ENCODE peak calls at places on chromosomes 4 and X, in four cellular contexts. O is hypothalamus; S is ureter; M is stimulated activated CD8-positive, alpha-beta memory T cell treated with anti-CD3 and anti-CD28 coated beads, Interleukin-7, amount 100 ng/mL, for 4 hours. V is an unnamed sample.

GRCh38 chr4:54233697-54234496 is 4.8 kb downstream of the PDGFRA start:
- DNase-seq in S (peak), M (peak), O (peak), V (peak)

GRCh38 chr4:39441593-39441992 is 17.1 kb downstream of the RPL9 start:
- DNase-seq in O (no peak), M (no peak), S (no peak), V (no peak)

GRCh38 chr4:154958621-154959358 is 177.7 kb downstream of the RBM46 start:
- DNase-seq in S (peak), M (no peak), O (no peak), V (peak)

GRCh38 chrX:54358424-54359211 is 772 bp upstream of the WNK3 start:
- DNase-seq in O (peak), S (peak), M (no peak), V (no peak)

GRCh38 chr4:7350396-7350795 is 84.3 kb downstream of the PSAPL1 start:
- DNase-seq in M (no peak), O (no peak), S (no peak), V (no peak)

GRCh38 chr4:55742655-55743191 is 76.9 kb upstream of the EXOC1L start:
- DNase-seq in O (no peak), M (no peak), S (no peak), V (no peak)

GRCh38 chr4:54513231-54513630 is 144.5 kb upstream of the KIT start:
- DNase-seq in O (no peak), M (no peak), S (no peak), V (no peak)

GRCh38 chr4:6779667-6780565 is 2.6 kb upstream of the KIAA0232 start:
- DNase-seq in S (no peak), M (no peak), O (no peak), V (no peak)

GRCh38 chr4:26235500-26235899 is 85.3 kb upstream of the RBPJ start:
- DNase-seq in O (no peak), M (no peak), S (peak), V (peak)

GRCh38 chrX:71099736-71100135 is 4.1 kb downstream of the FOXO4 start:
- DNase-seq in M (no peak), S (no peak), O (no peak), V (no peak)

GRCh38 chr4:2797545-2798305 is 4.8 kb downstream of the SH3BP2 start:
- DNase-seq in O (no peak), S (peak), M (peak), V (peak)

GRCh38 chr4:133146192-133146573 is 2.9 kb upstream of the PCDH10 start:
- DNase-seq in S (no peak), M (no peak), O (no peak), V (no peak)

GRCh38 chr4:673349-674091 is 556 bp downstream of the ATP5ME start:
- DNase-seq in O (no peak), S (peak), M (no peak), V (peak)

GRCh38 chr4:1748465-1748995 is 27.2 kb downstream of the TACC3 start:
- DNase-seq in S (peak), O (peak), M (peak), V (peak)

GRCh38 chrX:103847174-103847870 is 15.3 kb upstream of the RAB9B start:
- DNase-seq in M (no peak), S (no peak), O (no peak), V (no peak)

GRCh38 chr4:72340803-72341431 is 228.1 kb downstream of the ADAMTS3 start:
- DNase-seq in O (no peak), M (no peak), S (no peak), V (no peak)

GRCh38 chrX:10156199-10157031 is at the start of gene CLCN4:
- DNase-seq in O (peak), S (no peak), M (no peak), V (peak)

GRCh38 chrX:96713303-96713702 is 28.7 kb downstream of the DIAPH2 start:
- DNase-seq in O (no peak), S (no peak), M (no peak), V (no peak)

GRCh38 chrX:101617211-101618191 is at the start of gene ARMCX6:
- DNase-seq in O (peak), S (peak), M (peak), V (peak)

GRCh38 chr4:73600917-73601316 is 19.3 kb downstream of the RASSF6 start:
- DNase-seq in M (no peak), S (no peak), O (no peak), V (no peak)

GRCh38 chr4:9979101-9979815 is 42.0 kb downstream of the SLC2A9 start:
- DNase-seq in O (no peak), M (no peak), S (peak), V (no peak)

GRCh38 chr4:3417448-3417847 is 24.3 kb upstream of the HGFAC start:
- DNase-seq in S (no peak), O (no peak), M (no peak), V (no peak)

GRCh38 chr4:187685247-187685646 is 310.3 kb upstream of the ZFP42 start:
- DNase-seq in O (no peak), M (no peak), S (no peak), V (no peak)

V was measured in stomach.